ENCODE peak calls at places on chromosomes 13 and 19, in four cellular contexts. U, F, X and Z are unnamed samples.

GRCh38 chr13:37534181-37534580 is 64.4 kb downstream of the POSTN start:
- DNase-seq in U (no peak), F (no peak), X (peak; percentile 7), Z (no peak)

GRCh38 chr19:9877775-9878510 is 42.8 kb downstream of the PIN1 start:
- DNase-seq in U (no peak), F (no peak), X (peak; percentile 39), Z (no peak)

GRCh38 chr19:18978616-18979015 is 37.6 kb upstream of the HOMER3 start:
- DNase-seq in U (no peak), F (no peak), X (no peak), Z (no peak)

GRCh38 chr13:72716776-72717175 is 10.7 kb downstream of the MZT1 start:
- DNase-seq in U (no peak), F (no peak), X (peak; percentile 25), Z (no peak)

GRCh38 chr19:20078696-20079095 is 896 bp downstream of the ZNF90 start:
- DNase-seq in U (peak; percentile 81), F (peak; percentile 57), X (peak; percentile 74), Z (peak; percentile 14)

GRCh38 chr19:29517946-29518345 is 7.8 kb upstream of the VSTM2B start:
- DNase-seq in U (peak; percentile 39), F (peak; percentile 10), X (no peak), Z (peak; percentile 18)

GRCh38 chr13:30743319-30744055 is 8.1 kb downstream of the ALOX5AP start:
- DNase-seq in U (no peak), F (peak; percentile 60), X (peak; percentile 98), Z (no peak)

GRCh38 chr19:2394054-2394668 is 33.2 kb downstream of the TIMM13 start:
- DNase-seq in U (no peak), F (no peak), X (no peak), Z (no peak)

GRCh38 chr13:43991773-43992201 is 112.1 kb downstream of the LACC1 start:
- DNase-seq in U (no peak), F (no peak), X (no peak), Z (no peak)

GRCh38 chr19:2491130-2491801 is 15.3 kb downstream of the GADD45B start:
- DNase-seq in U (peak; percentile 96), F (no peak), X (peak; percentile 79), Z (peak; percentile 97)

GRCh38 chr19:9941236-9941635 is 4.9 kb upstream of the OLFM2 start:
- DNase-seq in U (no peak), F (no peak), X (no peak), Z (no peak)

GRCh38 chr13:52850396-52851152 is 2.1 kb upstream of the PCDH8 start:
- DNase-seq in U (peak; percentile 89), F (peak; percentile 85), X (peak; percentile 79), Z (peak; percentile 82)

GRCh38 chr13:102680842-102681725 is 13.8 kb downstream of the METTL21C start:
- DNase-seq in U (no peak), F (no peak), X (peak; percentile 16), Z (no peak)

GRCh38 chr19:48856921-48857320 is 11.5 kb downstream of the PLEKHA4 start:
- DNase-seq in U (no peak), F (no peak), X (no peak), Z (no peak)

GRCh38 chr19:57558525-57558924 is 1.1 kb downstream of the ZNF550 start:
- DNase-seq in U (no peak), F (no peak), X (peak; percentile 23), Z (no peak)
- H3K9me3 ChIP-seq in U (peaks cover 5% of the 10 kb centered on the region), F (peaks cover 32% of the 10 kb centered on the region), X (no peaks in the 10 kb centered on the region), Z (peaks cover 57% of the 10 kb centered on the region)

GRCh38 chr19:53865523-53865917 is 2.2 kb upstream of the MYADM start:
- DNase-seq in U (no peak), F (no peak), X (no peak), Z (no peak)
- H3K4me3 ChIP-seq in U (no peak overlapping the region), F (no peak overlapping the region), X (peak overlapping the region; percentile 56), Z (no peak overlapping the region)

GRCh38 chr19:7902796-7903243 is 857 bp upstream of the MAP2K7 start:
- DNase-seq in U (no peak), F (no peak), X (no peak), Z (no peak)
- H3K4me1 ChIP-seq in U (peaks cover 21% of the 10 kb centered on the region), F (peaks cover 13% of the 10 kb centered on the region), X (peaks cover 14% of the 10 kb centered on the region), Z (peaks cover 21% of the 10 kb centered on the region)

DNA sequence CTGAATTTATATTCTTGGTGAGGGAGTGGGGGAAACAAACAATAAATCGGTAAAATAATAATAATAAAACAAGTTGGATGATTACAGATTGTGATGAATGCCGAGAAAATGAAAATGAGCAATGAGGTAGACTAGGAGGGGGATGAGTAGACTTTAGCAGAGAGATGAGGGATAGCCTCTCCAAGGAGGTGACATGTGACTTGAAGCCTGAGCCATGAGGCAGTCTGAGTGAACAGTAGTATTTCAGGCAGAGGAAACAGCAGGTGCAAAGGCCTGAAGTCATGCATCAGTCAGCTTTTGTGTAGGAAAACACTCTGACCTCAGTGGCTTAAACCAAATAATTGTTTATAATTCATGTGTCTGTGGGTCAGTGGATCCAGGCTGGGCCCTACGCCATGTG is 4.6 kb downstream of the ZNF135 start:
- DNase-seq in U (peak; percentile 13), F (no peak), X (no peak), Z (no peak)
- H3K9me3 ChIP-seq in U (peaks cover 24% of the 10 kb centered on the region), F (peaks cover 58% of the 10 kb centered on the region), X (no peaks in the 10 kb centered on the region), Z (peaks cover 77% of the 10 kb centered on the region)

DNA sequence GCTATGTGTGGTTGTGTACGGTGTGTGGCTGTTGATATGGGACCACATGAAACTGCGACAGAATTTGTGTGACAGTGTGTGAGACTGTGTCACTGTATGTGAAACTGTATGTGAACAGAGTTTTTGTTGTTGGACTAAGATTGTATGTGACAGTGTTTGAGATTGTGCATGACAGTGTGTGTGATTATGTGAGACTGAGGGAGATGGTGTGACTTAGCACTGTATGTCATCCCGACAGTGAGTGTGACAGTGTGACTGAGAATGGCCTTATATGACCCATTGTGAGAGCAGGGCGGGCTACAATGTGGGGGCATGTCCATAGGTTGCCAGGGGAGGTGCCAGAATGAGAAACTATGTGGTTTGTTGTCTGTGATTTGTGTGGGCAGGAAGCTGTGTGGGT is 930 bp downstream of the ZNF583 start:
- DNase-seq in U (no peak), F (no peak), X (no peak), Z (no peak)
- H3K4me3 ChIP-seq in U (peak overlapping the region; percentile 99), F (no peak overlapping the region), X (peak overlapping the region; percentile 72), Z (no peak overlapping the region)

GRCh38 chr13:25111557-25111956 is 15.6 kb downstream of the PABPC3 start:
- DNase-seq in U (no peak), F (no peak), X (no peak), Z (no peak)

GRCh38 chr13:25117312-25117711 is 21.4 kb downstream of the PABPC3 start:
- DNase-seq in U (peak; percentile 61), F (no peak), X (no peak), Z (no peak)

GRCh38 chr13:25116044-25116443 is 20.1 kb downstream of the PABPC3 start:
- DNase-seq in U (no peak), F (no peak), X (no peak), Z (no peak)

GRCh38 chr13:25112856-25113255 is 16.9 kb downstream of the PABPC3 start:
- DNase-seq in U (no peak), F (no peak), X (no peak), Z (no peak)

DNA sequence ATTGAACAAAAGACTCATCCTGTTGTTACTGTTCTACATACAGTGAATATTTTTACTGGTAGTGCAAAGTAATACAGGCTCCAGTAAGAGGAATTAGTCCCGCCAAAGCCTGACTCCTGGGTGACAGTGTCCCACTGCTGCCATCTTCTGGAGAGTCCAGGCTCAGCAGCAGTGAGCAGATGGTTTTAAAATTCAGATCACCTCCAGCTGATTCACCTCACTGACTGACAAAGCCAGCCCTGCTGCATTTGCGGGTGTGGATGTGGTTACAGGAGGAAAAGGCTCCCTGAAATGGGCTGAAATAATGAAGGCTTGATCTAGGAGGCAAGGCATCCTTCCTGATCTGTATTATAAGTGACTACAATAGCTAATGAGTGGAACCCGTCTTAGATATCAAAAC is 18.3 kb downstream of the PABPC3 start:
- DNase-seq in U (peak; percentile 66), F (peak; percentile 42), X (peak; percentile 82), Z (peak; percentile 79)
- H3K4me1 ChIP-seq in U (no peaks in the 10 kb centered on the region), F (no peaks in the 10 kb centered on the region), X (no peaks in the 10 kb centered on the region), Z (no peaks in the 10 kb centered on the region)

GRCh38 chr13:19781526-19781925 is 1.2 kb downstream of the PSPC1 start:
- DNase-seq in U (no peak), F (no peak), X (no peak), Z (no peak)

DNA sequence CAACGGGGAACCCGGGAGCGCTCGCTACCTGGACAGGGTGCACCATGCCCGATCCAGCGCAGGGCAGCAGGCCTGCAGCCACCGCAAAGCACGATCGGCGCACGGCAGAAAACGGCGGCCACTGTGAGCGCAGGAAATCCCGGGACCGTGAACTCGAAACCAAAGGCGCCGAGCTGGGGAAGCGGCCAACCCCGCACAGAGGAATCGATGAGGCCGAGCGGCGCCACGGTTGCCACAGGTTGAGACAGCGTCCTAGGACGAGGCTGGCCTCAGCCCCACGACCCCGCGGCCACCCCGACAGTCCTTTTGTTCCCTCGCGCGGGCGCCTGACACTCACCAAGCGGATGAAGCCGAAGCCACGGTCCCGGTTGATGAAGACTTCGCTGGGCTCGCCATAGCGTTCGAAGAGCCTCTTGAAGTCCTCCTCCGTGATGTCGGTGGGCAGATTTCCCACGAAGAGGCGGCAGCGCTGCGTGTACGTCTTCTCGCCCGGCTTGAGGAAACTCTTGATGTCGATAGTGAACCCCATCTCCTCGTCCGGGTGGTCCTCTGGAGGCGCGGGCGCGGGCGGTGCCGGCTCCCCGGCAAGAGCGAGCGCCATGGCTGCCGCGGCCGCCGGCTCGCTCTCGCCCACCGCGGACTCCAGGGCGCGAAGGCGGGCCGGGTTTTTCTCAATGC is 557 bp downstream of the PSPC1 start:
- DNase-seq in U (peak; percentile 89), F (peak; percentile 71), X (peak; percentile 62), Z (peak; percentile 74)
- H3K9me3 ChIP-seq in U (no peaks in the 10 kb centered on the region), F (no peaks in the 10 kb centered on the region), X (no peaks in the 10 kb centered on the region), Z (no peaks in the 10 kb centered on the region)

DNA sequence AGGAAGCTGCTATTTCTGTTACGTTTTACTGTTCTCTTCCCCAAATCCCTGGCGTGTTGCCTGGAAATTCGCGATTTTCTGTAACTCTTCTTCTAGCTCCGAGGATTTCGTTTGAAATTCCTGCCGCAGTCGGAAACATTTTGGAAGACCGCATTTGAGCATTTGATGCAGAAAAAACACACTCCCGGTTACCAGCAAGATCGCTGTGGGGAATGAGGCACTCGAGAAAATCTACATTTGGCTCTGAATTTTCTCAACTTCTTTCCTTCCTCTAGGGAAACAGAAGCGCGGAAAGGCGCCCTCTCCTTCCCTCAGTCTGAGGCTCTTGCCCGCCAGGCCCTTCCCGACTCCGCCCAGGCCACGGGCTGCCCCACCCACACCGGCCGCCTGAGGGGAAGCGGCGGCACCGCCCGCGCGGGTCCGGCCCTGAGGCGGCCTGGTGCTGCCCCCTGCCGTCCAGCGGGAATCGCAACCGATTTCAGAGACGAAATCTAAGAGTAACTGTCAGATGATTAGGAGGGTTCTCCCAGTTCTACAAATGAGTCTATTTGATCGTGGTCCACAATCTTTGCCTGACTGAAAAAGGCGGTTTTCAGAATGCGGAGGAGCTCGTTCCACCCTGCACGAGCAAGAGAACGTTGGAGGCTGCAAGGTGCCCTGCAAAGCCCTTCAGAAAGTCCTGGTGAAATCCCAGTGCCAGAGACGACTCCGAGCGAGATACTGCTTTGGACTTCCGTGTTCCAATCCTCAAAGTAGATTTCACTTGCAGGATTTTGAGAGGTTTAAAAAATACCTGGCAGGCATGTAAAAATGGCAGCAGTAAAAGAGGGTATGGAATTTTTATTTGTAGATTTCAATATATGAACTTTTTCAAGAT is 18.4 kb upstream of the TUBGCP3 start:
- DNase-seq in U (peak; percentile 97), F (peak; percentile 95), X (peak; percentile 95), Z (peak; percentile 94)
- H3K4me3 ChIP-seq in U (peak overlapping the region; percentile 83), F (peak overlapping the region; percentile 34), X (peak overlapping the region; percentile 42), Z (no peak overlapping the region)